ENCODE peak calls at places on chromosomes 6 and 20, in six cellular contexts. J is AG04449, K is heart right ventricle, F is A549, Q is PC-9, S is omental fat pad. L is an unnamed sample.

GRCh38 chr6:165835410-165835851 is 172.4 kb upstream of the PDE10A start:
- DNase-seq in J (no peak), S (no peak), F (no peak), K (no peak), Q (no peak), L (no peak)

GRCh38 chr6:48184644-48185043 is 73.6 kb upstream of the PTCHD4 start:
- DNase-seq in S (no peak), F (no peak), J (no peak), Q (no peak), K (no peak), L (no peak)

GRCh38 chr6:70108230-70108629 is 194.7 kb downstream of the COL9A1 start:
- DNase-seq in F (peak; percentile 19), S (no peak), Q (no peak), J (no peak), K (no peak), L (peak; percentile 37)

GRCh38 chr20:31603822-31604566 is 1.1 kb upstream of the ID1 start:
- DNase-seq in J (no peak), S (peak; percentile 91), K (peak; percentile 97), F (peak; percentile 99), Q (peak; percentile 99), L (peak; percentile 90)

GRCh38 chr6:170278743-170279094 is 12.2 kb downstream of the DLL1 start:
- DNase-seq in J (no peak), K (no peak), F (no peak), S (no peak), Q (no peak), L (no peak)

GRCh38 chr6:105726902-105727655 is 324.2 kb upstream of the PREP start:
- DNase-seq in J (no peak), Q (no peak), K (no peak), F (no peak), S (no peak), L (no peak)

GRCh38 chr6:109998159-109998785 is 20.2 kb downstream of the GPR6 start:
- DNase-seq in J (no peak), F (no peak), K (no peak), S (no peak), Q (no peak), L (no peak)

GRCh38 chr20:62117658-62118057 is 4.6 kb upstream of the LSM14B start:
- DNase-seq in K (peak; percentile 45), S (no peak), F (no peak), J (no peak), Q (no peak), L (no peak)

GRCh38 chr6:10000461-10000992 is 414.3 kb downstream of the TFAP2A start:
- DNase-seq in K (no peak), F (peak; percentile 31), Q (no peak), J (no peak), S (no peak), L (no peak)

GRCh38 chr6:139882977-139883728 is 508.7 kb upstream of the CITED2 start:
- DNase-seq in J (no peak), K (no peak), Q (no peak), S (no peak), F (no peak), L (no peak)

GRCh38 chr20:43766917-43767316 is 40.1 kb upstream of the GTSF1L start:
- DNase-seq in J (no peak), F (no peak), Q (no peak), K (no peak), S (no peak), L (no peak)

GRCh38 chr20:12093062-12093796 is 175.5 kb downstream of the BTBD3 start:
- DNase-seq in J (no peak), F (no peak), S (no peak), Q (no peak), K (no peak), L (no peak)

GRCh38 chr6:98054453-98054852 is 771.4 kb upstream of the MMS22L start:
- DNase-seq in J (no peak), F (no peak), Q (no peak), S (no peak), K (no peak), L (no peak)

GRCh38 chr6:797479-798077 is 104.6 kb upstream of the EXOC2 start:
- DNase-seq in F (peak; percentile 51), S (no peak), K (peak; percentile 55), J (no peak), Q (peak; percentile 35), L (peak; percentile 53)

GRCh38 chr20:48738094-48738398 is 89.8 kb downstream of the PREX1 start:
- DNase-seq in Q (no peak), K (no peak), S (no peak), J (no peak), F (no peak), L (no peak)

GRCh38 chr20:63917811-63918210 is 22.9 kb downstream of the DNAJC5 start:
- DNase-seq in K (no peak), S (no peak), F (no peak), J (no peak), Q (no peak), L (no peak)

GRCh38 chr6:31007694-31008093 is 2.6 kb upstream of the MUC22 start:
- DNase-seq in K (no peak), Q (peak; percentile 58), S (no peak), J (peak; percentile 70), F (peak; percentile 51), L (no peak)

GRCh38 chr6:132973556-132973993 is 159.2 kb downstream of the RPS12 start:
- DNase-seq in F (no peak), K (no peak), J (no peak), Q (no peak), S (no peak), L (no peak)

GRCh38 chr6:1605822-1606532 is 3.7 kb upstream of the FOXC1 start:
- DNase-seq in F (no peak), K (no peak), S (no peak), J (no peak), Q (no peak), L (peak; percentile 40)

DNA sequence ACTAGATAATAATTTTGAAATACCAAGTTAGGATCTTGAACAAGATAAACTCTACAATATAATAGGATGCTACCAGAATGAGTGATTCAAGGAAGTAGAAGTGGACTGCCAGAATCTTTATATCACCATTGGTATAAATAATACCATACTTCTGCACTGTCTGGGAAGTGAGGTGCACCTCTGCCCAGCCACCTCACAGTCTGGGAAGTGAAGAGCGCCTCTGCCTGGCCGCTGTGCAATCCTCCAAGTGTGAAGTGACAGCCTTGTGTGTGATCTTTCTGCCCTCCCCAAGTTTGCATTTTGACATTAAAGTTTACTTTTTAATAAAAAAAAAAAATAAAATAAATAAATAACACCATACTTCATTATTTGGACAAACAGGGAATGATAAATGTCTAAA is 18.8 kb downstream of the LATS1 start:
- DNase-seq in K (no peak), S (no peak), F (peak; percentile 5), Q (no peak), J (no peak), L (no peak)
- TF ChIP-seq CTCF in K (no peak), S (no peak), F (no peak), Q (no peak), J (no peak), L (peak; percentile 21)

GRCh38 chr6:11232177-11232967 is at the start of gene NEDD9:
- DNase-seq in S (peak; percentile 88), J (peak; percentile 79), K (peak; percentile 96), Q (peak; percentile 96), F (peak; percentile 94), L (peak; percentile 90)
- TF ChIP-seq CTCF in S (no peak), J (no peak), K (no peak), Q (no peak), F (no peak), L (no peak)

DNA sequence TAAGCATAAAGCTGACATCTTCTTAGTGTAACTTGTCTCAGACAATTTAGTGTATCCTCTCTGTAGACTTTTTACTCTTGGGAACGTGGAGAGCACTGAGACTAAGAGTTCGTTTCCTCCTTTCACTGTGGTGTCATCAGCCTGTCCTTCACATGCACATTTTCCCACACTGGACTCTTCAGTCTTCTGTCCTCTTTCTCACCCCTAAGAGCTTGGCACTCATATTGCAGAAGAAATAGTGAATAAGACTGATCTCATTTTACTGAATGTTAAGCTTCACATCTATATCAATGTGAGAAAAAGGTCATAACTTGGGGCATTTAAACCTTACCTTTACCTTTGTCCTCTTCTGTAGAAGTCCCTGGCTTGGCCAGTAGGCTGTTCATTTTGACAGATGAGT is 25.6 kb downstream of the FUCA2 start:
- DNase-seq in F (no peak), S (no peak), Q (no peak), K (no peak), J (no peak), L (no peak)
- TF ChIP-seq CTCF in F (no peak), S (no peak), Q (no peak), K (no peak), J (no peak), L (no peak)

GRCh38 chr6:37695273-37695672 is 2.4 kb downstream of the MDGA1 start:
- DNase-seq in S (no peak), F (no peak), K (no peak), Q (no peak), J (no peak), L (no peak)

GRCh38 chr6:37698264-37699137 is 818 bp upstream of the MDGA1 start:
- DNase-seq in F (peak; percentile 58), J (no peak), Q (peak; percentile 83), S (no peak), K (peak; percentile 24), L (peak; percentile 76)

GRCh38 chr6:37696220-37696840 is 1.4 kb downstream of the MDGA1 start:
- DNase-seq in Q (peak; percentile 26), J (no peak), F (no peak), S (no peak), K (peak; percentile 16), L (peak; percentile 61)

GRCh38 chr6:37695857-37696219 is 1.8 kb downstream of the MDGA1 start:
- DNase-seq in J (no peak), F (no peak), Q (no peak), S (no peak), K (no peak), L (no peak)

GRCh38 chr6:37696841-37697735 is 595 bp downstream of the MDGA1 start:
- DNase-seq in K (no peak), J (no peak), Q (peak; percentile 23), F (no peak), S (no peak), L (peak; percentile 68)
- TF ChIP-seq CTCF in K (no peak), J (no peak), Q (no peak), F (peak; percentile 40), S (no peak), L (peak; percentile 29)

GRCh38 chr6:113039013-113039412 is 691.9 kb downstream of the RFPL4B start:
- DNase-seq in Q (no peak), J (no peak), F (no peak), K (no peak), S (no peak), L (no peak)
- TF ChIP-seq CTCF in Q (no peak), J (no peak), F (no peak), K (no peak), S (no peak), L (no peak)

DNA sequence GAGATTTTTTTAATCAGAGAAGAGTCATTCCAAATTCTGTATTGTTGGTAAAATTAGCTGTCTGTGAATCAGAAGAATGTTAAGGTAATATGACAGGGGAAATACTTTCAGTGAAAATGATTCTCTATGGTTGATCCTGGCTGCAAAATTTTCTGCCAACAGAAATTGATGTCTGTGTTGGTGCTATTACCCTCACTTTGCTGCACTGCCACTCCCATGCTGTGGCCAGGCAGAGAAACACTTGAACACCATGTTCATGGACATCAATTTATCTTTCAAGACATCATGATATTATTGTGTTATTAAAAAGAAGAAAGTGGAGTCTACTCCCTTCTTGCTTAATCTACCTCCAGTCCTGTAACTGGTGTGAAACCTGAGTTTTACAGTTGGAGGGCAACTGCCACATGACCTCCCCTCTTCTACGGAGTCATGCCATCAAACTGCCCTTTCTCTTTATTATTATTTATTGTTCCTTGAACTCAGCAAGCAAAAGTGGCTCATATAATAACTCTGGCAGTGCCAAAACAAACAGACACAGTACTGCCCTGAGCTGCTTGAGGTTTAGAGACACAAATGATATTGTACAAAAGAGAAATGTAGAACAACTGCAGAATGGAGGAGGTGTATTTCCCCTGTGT is 288.0 kb upstream of the JAG1 start:
- DNase-seq in J (no peak), F (peak; percentile 13), S (no peak), Q (no peak), K (no peak), L (no peak)
- TF ChIP-seq CTCF in J (no peak), F (no peak), S (no peak), Q (no peak), K (no peak), L (no peak)

L was measured in GM13977.